ENCODE peak calls at places on chromosomes 7 and 10, in seven cellular contexts. T is trophoblast cell, A is IMR-90, R is neuronal stem cell, I is mesendoderm, D is H9, J is mesenchymal stem cell. B is an unnamed sample.

GRCh38 chr10:73874267-73875138 is at the start of gene CAMK2G:
- DNase-seq in A (peak; percentile 79), T (peak; percentile 90), I (peak; percentile 84), J (peak; percentile 88), R (peak; percentile 74), D (peak; percentile 87), B (peak; percentile 88)

GRCh38 chr7:92674379-92674778 is 84.2 kb upstream of the FAM133B start:
- DNase-seq in A (no peak), J (no peak), D (no peak), T (no peak), I (no peak), R (no peak), B (no peak)

GRCh38 chr7:151847681-151848081 is 29.2 kb downstream of the PRKAG2 start:
- DNase-seq in A (no peak), I (no peak), J (no peak), D (no peak), R (no peak), T (no peak), B (no peak)

GRCh38 chr7:27083646-27084045 is 12.2 kb downstream of the HOXA1 start:
- DNase-seq in D (no peak), J (no peak), R (no peak), I (no peak), T (no peak), A (no peak), B (no peak)

GRCh38 chr7:22723171-22723601 is 3.8 kb upstream of the IL6 start:
- DNase-seq in D (no peak), J (peak; percentile 89), T (no peak), A (peak; percentile 47), R (no peak), I (no peak), B (no peak)

GRCh38 chr7:100166966-100167911 is 1.2 kb downstream of the GAL3ST4 start:
- DNase-seq in J (no peak), A (no peak), I (peak; percentile 75), T (no peak), R (no peak), D (no peak), B (no peak)

GRCh38 chr7:16698200-16698910 is 52.4 kb downstream of the BZW2 start:
- DNase-seq in T (no peak), R (no peak), I (no peak), J (no peak), D (no peak), A (no peak), B (no peak)

GRCh38 chr7:75843470-75844116 is 30.0 kb upstream of the CCL24 start:
- DNase-seq in T (peak; percentile 19), A (no peak), I (no peak), R (no peak), J (no peak), D (no peak), B (no peak)

GRCh38 chr7:148862481-148862880 is 21.6 kb downstream of the EZH2 start:
- DNase-seq in D (no peak), T (no peak), J (no peak), I (no peak), A (no peak), R (no peak), B (no peak)

GRCh38 chr10:126878594-126878993 is 26.6 kb upstream of the DOCK1 start:
- DNase-seq in A (no peak), J (no peak), T (no peak), D (no peak), I (no peak), R (no peak), B (no peak)

GRCh38 chr7:71604818-71605414 is 473.0 kb downstream of the GALNT17 start:
- DNase-seq in T (no peak), A (no peak), I (no peak), D (no peak), R (no peak), J (no peak), B (no peak)

GRCh38 chr7:116952640-116953371 is 495 bp upstream of the ST7 start:
- DNase-seq in I (peak; percentile 82), J (peak; percentile 73), T (peak; percentile 94), R (peak; percentile 14), A (peak; percentile 33), D (peak; percentile 38), B (peak; percentile 67)

GRCh38 chr7:20299647-20300312 is 30.9 kb upstream of the ITGB8 start:
- DNase-seq in I (no peak), J (peak; percentile 54), A (peak; percentile 45), R (no peak), D (no peak), T (no peak), B (no peak)

GRCh38 chr10:80154978-80155695 is 22.6 kb downstream of the PLAC9 start:
- DNase-seq in I (no peak), R (no peak), T (peak; percentile 92), A (peak; percentile 96), D (no peak), J (peak; percentile 76), B (no peak)

GRCh38 chr7:104968648-104969047 is 45.4 kb upstream of the KMT2E start:
- DNase-seq in D (no peak), I (no peak), T (no peak), A (no peak), R (no peak), J (no peak), B (no peak)

DNA sequence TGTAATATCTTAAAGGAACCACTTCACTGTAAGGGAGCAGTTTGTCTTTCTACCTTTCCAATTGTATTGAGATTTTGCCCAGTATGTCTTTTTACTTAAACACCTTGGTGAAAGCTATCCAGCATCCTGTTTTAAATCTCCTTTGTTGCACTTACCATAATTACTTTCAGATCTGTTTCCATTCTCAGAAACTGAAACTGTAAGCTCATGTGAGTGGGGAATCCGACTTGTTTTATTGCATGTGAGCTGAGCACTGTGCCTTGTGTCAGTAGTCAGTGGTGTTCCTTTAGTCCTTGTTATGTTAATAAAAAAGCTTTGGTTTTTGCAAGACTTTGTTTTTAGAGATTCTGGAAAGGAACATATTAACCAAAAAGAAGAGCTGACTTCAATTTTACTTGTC is 42.2 kb downstream of the BMPR1A start:
- DNase-seq in I (peak; percentile 59), D (no peak), T (no peak), A (peak; percentile 51), R (no peak), J (peak; percentile 72), B (no peak)
- H2BK120ac ChIP-seq in I (no peak overlapping the region), D (no peak overlapping the region), T (no peak overlapping the region), A (no peak overlapping the region), R (no peak overlapping the region), J (no peak overlapping the region), B (no peak overlapping the region)

GRCh38 chr10:101888251-101888949 is 44.8 kb upstream of the KCNIP2 start:
- DNase-seq in J (no peak), A (no peak), T (no peak), R (no peak), D (no peak), I (no peak), B (no peak)
- H2BK120ac ChIP-seq in J (no peak overlapping the region), A (no peak overlapping the region), T (no peak overlapping the region), R (no peak overlapping the region), D (no peak overlapping the region), I (no peak overlapping the region), B (no peak overlapping the region)

DNA sequence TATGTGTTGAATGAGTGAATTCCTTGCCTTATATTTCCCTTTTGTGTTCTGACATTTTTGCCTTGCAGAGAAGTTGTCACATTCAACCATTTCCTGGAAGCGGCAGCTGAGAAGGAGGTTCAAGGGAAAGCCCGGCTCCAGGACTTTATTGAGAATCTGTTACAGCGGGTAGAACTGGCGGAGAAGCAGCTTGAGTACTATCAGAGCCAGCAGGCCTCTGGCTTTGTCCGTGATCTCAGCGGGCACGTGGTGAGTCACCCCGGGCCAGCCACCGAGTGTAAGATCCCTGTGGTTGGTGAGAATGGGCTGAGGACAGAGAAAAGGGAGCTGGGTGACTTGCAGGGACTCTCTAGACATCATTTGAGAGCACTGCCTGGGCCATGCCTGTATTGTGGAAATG is 14.2 kb downstream of the ZNF365 start:
- DNase-seq in I (peak; percentile 16), A (no peak), J (no peak), T (no peak), D (peak; percentile 40), R (no peak), B (no peak)
- H2BK120ac ChIP-seq in I (no peak overlapping the region), A (no peak overlapping the region), J (no peak overlapping the region), T (no peak overlapping the region), D (no peak overlapping the region), R (no peak overlapping the region), B (no peak overlapping the region)

GRCh38 chr7:107007892-107008287 is 36.6 kb upstream of the PRKAR2B start:
- DNase-seq in J (no peak), T (peak; percentile 95), I (peak; percentile 19), R (no peak), A (no peak), D (no peak), B (no peak)

GRCh38 chr7:107009846-107010203 is 34.7 kb upstream of the PRKAR2B start:
- DNase-seq in T (no peak), A (no peak), R (no peak), J (no peak), D (no peak), I (no peak), B (no peak)

GRCh38 chr7:107016312-107016711 is 28.2 kb upstream of the PRKAR2B start:
- DNase-seq in R (no peak), D (no peak), J (no peak), A (no peak), T (no peak), I (no peak), B (no peak)

GRCh38 chr7:107014381-107015023 is 30.0 kb upstream of the PRKAR2B start:
- DNase-seq in R (no peak), D (peak; percentile 36), T (no peak), I (no peak), J (no peak), A (peak; percentile 26), B (no peak)

GRCh38 chr7:107012691-107013090 is 31.8 kb upstream of the PRKAR2B start:
- DNase-seq in R (no peak), T (no peak), I (no peak), A (no peak), D (no peak), J (no peak), B (no peak)
- H2BK120ac ChIP-seq in R (no peak overlapping the region), T (no peak overlapping the region), I (no peak overlapping the region), A (no peak overlapping the region), D (no peak overlapping the region), J (no peak overlapping the region), B (no peak overlapping the region)

GRCh38 chr7:44052771-44053365 is 8.4 kb downstream of the DBNL start:
- DNase-seq in I (no peak), D (no peak), R (no peak), A (no peak), T (no peak), J (no peak), B (no peak)
- H2BK120ac ChIP-seq in I (no peak overlapping the region), D (no peak overlapping the region), R (no peak overlapping the region), A (no peak overlapping the region), T (no peak overlapping the region), J (no peak overlapping the region), B (no peak overlapping the region)

GRCh38 chr10:28737096-28737495 is 59.8 kb downstream of the BAMBI start:
- DNase-seq in A (no peak), J (no peak), R (no peak), I (no peak), D (no peak), T (no peak), B (no peak)
- H2BK120ac ChIP-seq in A (no peak overlapping the region), J (no peak overlapping the region), R (no peak overlapping the region), I (no peak overlapping the region), D (no peak overlapping the region), T (no peak overlapping the region), B (no peak overlapping the region)

GRCh38 chr7:47897831-47898230 is 50.4 kb downstream of the PKD1L1 start:
- DNase-seq in J (no peak), T (no peak), D (no peak), R (no peak), A (no peak), I (no peak), B (no peak)
- H2BK120ac ChIP-seq in J (no peak overlapping the region), T (no peak overlapping the region), D (no peak overlapping the region), R (no peak overlapping the region), A (no peak overlapping the region), I (no peak overlapping the region), B (no peak overlapping the region)

GRCh38 chr10:83983578-83984255 is 155.6 kb upstream of the GHITM start:
- DNase-seq in A (no peak), T (peak; percentile 10), D (peak; percentile 66), I (peak; percentile 74), J (peak; percentile 56), R (no peak), B (no peak)
- H2BK120ac ChIP-seq in A (no peak overlapping the region), T (peak overlapping the region; percentile 95), D (no peak overlapping the region), I (no peak overlapping the region), J (no peak overlapping the region), R (no peak overlapping the region), B (peak overlapping the region; percentile 62)